ENCODE peak calls at places on chromosomes 11 and 22, in four cellular contexts. X is stimulated activated naive CD4-positive, alpha-beta T cell; E is RCC 7860; R is ACHN. K is an unnamed sample.

GRCh38 chr11:85164743-85165142 is 462.4 kb downstream of the DLG2 start:
- DNase-seq in X (no peak), E (no peak), R (no peak), K (no peak)

GRCh38 chr22:36988075-36988474 is 31.2 kb downstream of the TST start:
- DNase-seq in X (no peak), E (no peak), R (no peak), K (no peak)

GRCh38 chr22:30123463-30123862 is 43.2 kb downstream of the HORMAD2 start:
- DNase-seq in X (no peak), E (no peak), R (no peak), K (no peak)

GRCh38 chr11:11407065-11407737 is 54.2 kb upstream of the CSNK2A3 start:
- DNase-seq in X (no peak), E (no peak), R (no peak), K (no peak)

GRCh38 chr11:36500315-36500721 is 9.8 kb downstream of the TRAF6 start:
- DNase-seq in X (no peak), E (peak), R (peak), K (peak)

GRCh38 chr22:36773935-36774334 is 2.0 kb downstream of the IFT27 start:
- DNase-seq in X (no peak), E (peak), R (peak), K (no peak)

GRCh38 chr11:70422692-70423522 is 24.6 kb downstream of the CTTN start:
- DNase-seq in X (no peak), E (no peak), R (no peak), K (no peak)

GRCh38 chr11:27291302-27291889 is 71.6 kb downstream of the CCDC34 start:
- DNase-seq in X (no peak), E (no peak), R (no peak), K (no peak)

GRCh38 chr11:34633990-34634725 is 13.3 kb downstream of the EHF start:
- DNase-seq in X (no peak), E (no peak), R (no peak), K (no peak)

GRCh38 chr11:57481915-57482781 is 21.8 kb downstream of the RTN4RL2 start:
- DNase-seq in X (no peak), E (no peak), R (no peak), K (no peak)

GRCh38 chr11:101336858-101337257 is 207.2 kb upstream of the PGR start:
- DNase-seq in X (no peak), E (no peak), R (no peak), K (no peak)

GRCh38 chr22:18024276-18024939 is at the start of gene MICAL3:
- DNase-seq in X (no peak), E (peak), R (peak), K (peak)

GRCh38 chr22:29820941-29821789 is 16.9 kb downstream of the ASCC2 start:
- DNase-seq in X (no peak), E (peak), R (peak), K (peak)

GRCh38 chr11:95923730-95924413 is at the start of gene MTMR2:
- DNase-seq in X (peak), E (peak), R (peak), K (peak)

GRCh38 chr11:134049303-134049702 is 19.6 kb upstream of the JAM3 start:
- DNase-seq in X (no peak), E (no peak), R (no peak), K (no peak)

GRCh38 chr22:22692707-22693530 is 48.5 kb downstream of the GGTLC2 start:
- DNase-seq in X (peak), E (peak), R (peak), K (no peak)

GRCh38 chr11:64314805-64315561 is 2.4 kb downstream of the TRMT112 start:
- DNase-seq in X (no peak), E (no peak), R (no peak), K (no peak)

GRCh38 chr11:32069361-32070058 is 21.4 kb upstream of the RCN1 start:
- DNase-seq in X (no peak), E (no peak), R (no peak), K (no peak)

GRCh38 chr11:72036687-72037086 is 38.0 kb downstream of the IL18BP start:
- DNase-seq in X (no peak), E (no peak), R (no peak), K (no peak)

GRCh38 chr11:65852508-65853248 is 5.3 kb downstream of the CFL1 start:
- DNase-seq in X (no peak), E (no peak), R (no peak), K (no peak)

GRCh38 chr11:79471071-79471470 is 30.2 kb upstream of the TENM4 start:
- DNase-seq in X (no peak), E (no peak), R (no peak), K (no peak)

GRCh38 chr22:38257650-38258246 is 15.1 kb downstream of the TMEM184B start:
- DNase-seq in X (no peak), E (no peak), R (no peak), K (no peak)

GRCh38 chr11:19605500-19606371 is 106.9 kb upstream of the NAV2 start:
- DNase-seq in X (no peak), E (no peak), R (peak), K (no peak)

GRCh38 chr11:108933630-108934029 is 268.8 kb downstream of the DDX10 start:
- DNase-seq in X (no peak), E (peak), R (no peak), K (no peak)

GRCh38 chr11:80598905-80599304 is 1158.1 kb upstream of the TENM4 start:
- DNase-seq in X (no peak), E (no peak), R (no peak), K (no peak)

GRCh38 chr22:48806227-48806781 is 1021.4 kb downstream of the BRD1 start:
- DNase-seq in X (no peak), E (no peak), R (no peak), K (no peak)

GRCh38 chr22:28779833-28780232 is 7.3 kb downstream of the CCDC117 start:
- DNase-seq in X (no peak), E (no peak), R (no peak), K (no peak)

GRCh38 chr11:58781345-58781744 is 49.6 kb upstream of the GLYAT start:
- DNase-seq in X (no peak), E (no peak), R (no peak), K (no peak)

K was measured in H54.